ENCODE peak calls at places on chromosomes 13 and 19, in seven cellular contexts. V, T, G, K, B, D and S are unnamed samples.
A peak's percentile ranks its signal among the peaks of the same experiment; 100 is the strongest.

GRCh38 chr19:49150106-49150943 is 4.9 kb downstream of the HRC start:
- DNase-seq in D (peak; percentile 78), G (peak; percentile 94), T (peak; percentile 87), K (peak; percentile 95), B (peak; percentile 89), V (peak; percentile 93), S (no peak)

GRCh38 chr13:31056650-31057275 is 104.9 kb downstream of the HSPH1 start:
- DNase-seq in G (no peak), B (no peak), K (no peak), V (no peak), D (peak; percentile 33), T (no peak), S (no peak)

GRCh38 chr13:89380101-89380500 is 1708.9 kb downstream of the SLITRK5 start:
- DNase-seq in V (no peak), K (peak; percentile 86), B (no peak), D (no peak), G (no peak), T (no peak), S (no peak)

GRCh38 chr19:3176715-3177501 is 1.7 kb upstream of the S1PR4 start:
- DNase-seq in V (no peak), T (no peak), B (peak; percentile 64), G (peak; percentile 59), K (no peak), D (peak; percentile 72), S (no peak)

GRCh38 chr19:48751835-48752510 is 468 bp downstream of the FUT1 start:
- DNase-seq in V (no peak), K (no peak), B (no peak), D (no peak), G (no peak), T (no peak), S (no peak)

GRCh38 chr19:48558018-48558684 is 6.2 kb downstream of the SULT2B1 start:
- DNase-seq in T (no peak), G (peak; percentile 84), V (peak; percentile 79), B (peak; percentile 59), K (no peak), D (peak; percentile 71), S (no peak)

GRCh38 chr13:113586661-113587479 is 2.3 kb downstream of the TFDP1 start:
- DNase-seq in T (peak; percentile 38), D (no peak), B (no peak), G (peak; percentile 20), K (no peak), V (no peak), S (peak; percentile 85)

GRCh38 chr13:113857531-113858195 is 6.2 kb downstream of the GAS6 start:
- DNase-seq in K (no peak), G (peak; percentile 76), B (no peak), D (no peak), V (no peak), T (peak; percentile 49), S (no peak)